ENCODE peak calls at places on chromosomes 3 and 15, in seven cellular contexts. U is colonic mucosa, G is Calu3, B is WTC11, V is sigmoid colon, R is astrocyte of the spinal cord, X is pancreas. A is an unnamed sample.

GRCh38 chr15:64854041-64854440 is 12.3 kb downstream of the PLEKHO2 start:
- DNase-seq in U (no peak), R (peak; percentile 29), B (no peak), V (peak; percentile 65), G (no peak), X (no peak), A (no peak)

GRCh38 chr3:78988324-78988723 is 779.5 kb downstream of the ROBO1 start:
- DNase-seq in G (no peak), V (no peak), U (no peak), X (no peak), R (peak; percentile 45), B (no peak), A (no peak)

GRCh38 chr3:4746241-4746958 is 232.8 kb upstream of the BHLHE40 start:
- DNase-seq in U (no peak), X (no peak), V (no peak), G (no peak), R (peak; percentile 77), B (no peak), A (no peak)

GRCh38 chr15:73330206-73331051 is 38.3 kb downstream of the HCN4 start:
- DNase-seq in R (no peak), V (peak; percentile 46), U (no peak), B (peak; percentile 5), X (no peak), G (no peak), A (peak; percentile 46)

GRCh38 chr3:197942956-197943556 is 6.9 kb upstream of the RPL35A start:
- DNase-seq in G (peak; percentile 36), X (no peak), R (peak; percentile 53), U (no peak), V (no peak), B (no peak), A (no peak)

GRCh38 chr3:136093771-136094170 is 102.4 kb downstream of the MSL2 start:
- DNase-seq in U (no peak), G (no peak), V (no peak), X (no peak), R (no peak), B (no peak), A (no peak)

GRCh38 chr3:124297062-124297980 is 305.4 kb upstream of the ROPN1 start:
- DNase-seq in V (no peak), U (no peak), X (no peak), B (no peak), R (no peak), G (no peak), A (no peak)

GRCh38 chr3:127817331-127817821 is 4.9 kb downstream of the MGLL start:
- DNase-seq in R (peak; percentile 53), B (no peak), X (no peak), G (peak; percentile 77), U (peak; percentile 79), V (no peak), A (no peak)

GRCh38 chr3:24900202-24900601 is 405.6 kb upstream of the THRB start:
- DNase-seq in R (no peak), U (no peak), X (no peak), G (no peak), V (no peak), B (no peak), A (no peak)

GRCh38 chr15:44194397-44195150 is 497 bp downstream of the FRMD5 start:
- DNase-seq in U (peak; percentile 67), G (peak; percentile 76), B (no peak), V (peak; percentile 66), R (peak; percentile 85), X (peak; percentile 30), A (peak; percentile 64)

GRCh38 chr3:45596290-45596791 is 1.8 kb downstream of the LIMD1 start:
- DNase-seq in U (peak; percentile 43), G (no peak), V (no peak), X (no peak), B (no peak), R (no peak), A (no peak)

GRCh38 chr15:101025116-101025885 is 106.1 kb downstream of the LRRK1 start:
- DNase-seq in U (peak; percentile 8), B (no peak), R (no peak), X (no peak), G (no peak), V (peak; percentile 48), A (no peak)

GRCh38 chr15:65981837-65982696 is 112.8 kb downstream of the RAB11A start:
- DNase-seq in V (no peak), B (peak; percentile 88), U (peak; percentile 67), R (no peak), X (peak; percentile 59), G (peak; percentile 78), A (peak; percentile 50)

GRCh38 chr3:113736548-113737089 is 9.4 kb downstream of the NAA50 start:
- DNase-seq in R (peak; percentile 78), V (no peak), U (no peak), B (no peak), X (no peak), G (no peak), A (no peak)

GRCh38 chr3:13548696-13549512 is at the start of gene FBLN2:
- DNase-seq in X (peak; percentile 27), U (no peak), B (peak; percentile 66), V (peak; percentile 71), G (no peak), R (no peak), A (peak; percentile 62)

GRCh38 chr15:75758071-75758872 is 45.6 kb upstream of the CSPG4 start:
- DNase-seq in R (peak; percentile 77), X (peak; percentile 90), U (peak; percentile 94), V (peak; percentile 96), G (peak; percentile 93), B (peak; percentile 89), A (peak; percentile 84)

GRCh38 chr15:44738340-44738984 is 2.1 kb downstream of the TRIM69 start:
- DNase-seq in X (no peak), B (no peak), U (no peak), G (no peak), R (peak; percentile 67), V (no peak), A (no peak)

GRCh38 chr3:128021768-128022372 is 30.4 kb upstream of the SEC61A1 start:
- DNase-seq in G (no peak), B (no peak), X (no peak), U (no peak), R (no peak), V (no peak), A (no peak)

GRCh38 chr3:107668963-107669362 is 146.2 kb downstream of the BBX start:
- DNase-seq in U (no peak), X (no peak), V (no peak), B (no peak), G (no peak), R (no peak), A (no peak)

GRCh38 chr3:56125358-56126005 is 342.8 kb downstream of the ERC2 start:
- DNase-seq in G (peak; percentile 13), V (peak; percentile 75), R (peak; percentile 57), X (no peak), B (no peak), U (no peak), A (no peak)

GRCh38 chr3:120741837-120742197 is 499 bp downstream of the RABL3 start:
- DNase-seq in U (no peak), R (no peak), X (no peak), G (no peak), B (no peak), V (no peak), A (no peak)

GRCh38 chr3:147200545-147200944 is 205.8 kb downstream of the ZIC4 start:
- DNase-seq in B (no peak), G (no peak), V (no peak), U (no peak), R (peak; percentile 69), X (no peak), A (no peak)

GRCh38 chr3:157544501-157545139 is 41.4 kb upstream of the VEPH1 start:
- DNase-seq in X (no peak), U (no peak), B (no peak), V (no peak), G (no peak), R (peak; percentile 49), A (no peak)

GRCh38 chr3:157541506-157542236 is 38.5 kb upstream of the VEPH1 start:
- DNase-seq in B (no peak), U (no peak), X (no peak), R (no peak), V (no peak), G (no peak), A (no peak)

GRCh38 chr3:157543491-157544035 is 40.3 kb upstream of the VEPH1 start:
- DNase-seq in X (no peak), R (no peak), G (no peak), U (no peak), V (no peak), B (no peak), A (no peak)

GRCh38 chr3:157540656-157541055 is 37.4 kb upstream of the VEPH1 start:
- DNase-seq in G (no peak), B (no peak), U (no peak), V (no peak), X (no peak), R (no peak), A (no peak)

GRCh38 chr3:157542711-157543485 is 39.7 kb upstream of the VEPH1 start:
- DNase-seq in G (peak; percentile 90), V (peak; percentile 86), U (peak; percentile 84), R (peak; percentile 63), X (peak; percentile 82), B (peak; percentile 72), A (peak; percentile 66)
- TF ChIP-seq CTCF in G (peak; percentile 24), V (no peak), U (no peak), R (peak; percentile 42), X (no peak), B (peak; percentile 23), A (peak; percentile 39)

GRCh38 chr3:82410366-82410765 is 648.9 kb upstream of the GBE1 start:
- DNase-seq in V (no peak), R (no peak), X (no peak), G (peak; percentile 9), B (peak; percentile 18), U (no peak), A (no peak)
- TF ChIP-seq CTCF in V (no peak), R (no peak), X (no peak), G (no peak), B (no peak), U (no peak), A (no peak)

GRCh38 chr15:96331141-96331941 is 841 bp downstream of the NR2F2 start:
- DNase-seq in U (peak; percentile 49), V (peak; percentile 76), B (peak; percentile 34), R (peak; percentile 58), X (peak; percentile 54), G (peak; percentile 46), A (peak; percentile 62)
- TF ChIP-seq CTCF in U (no peak), V (no peak), B (no peak), R (no peak), X (no peak), G (no peak), A (no peak)

GRCh38 chr3:72665103-72665502 is 183.1 kb downstream of the SHQ1 start:
- DNase-seq in X (no peak), R (no peak), U (no peak), B (no peak), G (no peak), V (no peak), A (no peak)

GRCh38 chr3:72664576-72664975 is 183.7 kb downstream of the SHQ1 start:
- DNase-seq in X (no peak), B (no peak), R (no peak), V (no peak), U (no peak), G (no peak), A (no peak)

GRCh38 chr3:72665701-72666443 is 182.4 kb downstream of the SHQ1 start:
- DNase-seq in G (peak; percentile 56), R (no peak), X (peak; percentile 38), B (peak; percentile 65), V (no peak), U (peak; percentile 75), A (peak; percentile 56)

GRCh38 chr3:72664171-72664570 is 184.1 kb downstream of the SHQ1 start:
- DNase-seq in G (no peak), B (no peak), X (no peak), R (no peak), U (no peak), V (no peak), A (no peak)

GRCh38 chr3:72666444-72666755 is 181.8 kb downstream of the SHQ1 start:
- DNase-seq in G (no peak), X (no peak), V (no peak), B (no peak), R (no peak), U (no peak), A (no peak)
- TF ChIP-seq CTCF in G (no peak), X (no peak), V (no peak), B (peak; percentile 7), R (no peak), U (no peak), A (no peak)

A was measured in glutamatergic neuron.